ENCODE peak calls at places on chromosome 18, in seven cellular contexts. S is GM06990; W is RKO; R is effector memory CD8-positive, alpha-beta T cell; G is neural progenitor cell; Y is HuH-7.5; F is ureter. Z is an unnamed sample.

GRCh38 chr18:32167980-32168379 is 21.9 kb upstream of the MEP1B start:
- DNase-seq in W (no peak), Y (no peak), F (no peak), S (no peak), R (no peak), G (no peak), Z (no peak)

GRCh38 chr18:70004698-70005097 is 57.0 kb upstream of the CD226 start:
- DNase-seq in Y (no peak), G (no peak), R (no peak), W (no peak), S (no peak), F (no peak), Z (no peak)

GRCh38 chr18:62452280-62452824 is 70.5 kb upstream of the ZCCHC2 start:
- DNase-seq in R (no peak), F (no peak), G (no peak), Y (peak; percentile 33), W (no peak), S (no peak), Z (peak; percentile 21)

GRCh38 chr18:77039196-77040140 is 93.1 kb downstream of the MBP start:
- DNase-seq in Y (no peak), F (peak; percentile 34), W (peak; percentile 72), G (no peak), S (no peak), R (no peak), Z (no peak)

GRCh38 chr18:68623342-68623741 is 91.6 kb downstream of the TMX3 start:
- DNase-seq in F (peak; percentile 56), G (peak; percentile 79), Y (peak; percentile 4), R (peak; percentile 11), W (peak; percentile 66), S (no peak), Z (peak; percentile 27)

GRCh38 chr18:12837747-12838146 is 46.3 kb downstream of the PTPN2 start:
- DNase-seq in W (no peak), R (no peak), S (no peak), Y (no peak), G (no peak), F (no peak), Z (no peak)

GRCh38 chr18:48902023-48902855 is 48.5 kb downstream of the SMAD7 start:
- DNase-seq in G (no peak), Y (peak; percentile 79), W (no peak), F (peak; percentile 95), R (no peak), S (no peak), Z (no peak)

GRCh38 chr18:28204154-28204553 is 27.2 kb upstream of the CDH2 start:
- DNase-seq in Y (no peak), W (no peak), G (no peak), R (no peak), S (no peak), F (no peak), Z (no peak)

GRCh38 chr18:9726175-9726574 is 18.1 kb downstream of the RAB31 start:
- DNase-seq in F (no peak), G (no peak), S (no peak), W (no peak), Y (no peak), R (no peak), Z (no peak)

GRCh38 chr18:29145993-29146539 is 969.1 kb upstream of the CDH2 start:
- DNase-seq in Y (no peak), R (no peak), F (no peak), W (no peak), G (no peak), S (no peak), Z (no peak)

GRCh38 chr18:49155410-49155809 is 204.6 kb upstream of the SMAD7 start:
- DNase-seq in Y (no peak), G (no peak), S (no peak), W (no peak), F (no peak), R (no peak), Z (no peak)

GRCh38 chr18:39487932-39488331 is 1922.3 kb upstream of the CELF4 start:
- DNase-seq in S (no peak), F (no peak), Y (no peak), G (no peak), W (no peak), R (no peak), Z (no peak)

GRCh38 chr18:77711096-77711495 is 461.4 kb downstream of the GALR1 start:
- DNase-seq in R (no peak), W (peak; percentile 39), F (no peak), Y (no peak), G (peak; percentile 18), S (no peak), Z (no peak)

GRCh38 chr18:11667578-11667977 is 21.5 kb upstream of the GNAL start:
- DNase-seq in S (no peak), G (no peak), R (no peak), W (no peak), F (no peak), Y (no peak), Z (no peak)

GRCh38 chr18:7065736-7066135 is 51.9 kb downstream of the LAMA1 start:
- DNase-seq in S (no peak), R (no peak), G (no peak), W (no peak), Y (no peak), F (no peak), Z (no peak)

GRCh38 chr18:76997951-76998808 is 134.4 kb downstream of the MBP start:
- DNase-seq in S (no peak), G (no peak), Y (no peak), W (no peak), F (no peak), R (no peak), Z (no peak)

GRCh38 chr18:8045890-8046289 is 478.8 kb downstream of the PTPRM start:
- DNase-seq in W (no peak), Y (no peak), S (no peak), F (no peak), G (no peak), R (no peak), Z (no peak)

GRCh38 chr18:66346833-66347595 is 256.9 kb downstream of the CDH19 start:
- DNase-seq in W (no peak), F (no peak), G (no peak), R (no peak), S (no peak), Y (no peak), Z (no peak)

GRCh38 chr18:7592305-7593071 is 25.4 kb downstream of the PTPRM start:
- DNase-seq in Y (no peak), W (no peak), S (no peak), G (peak; percentile 53), F (no peak), R (no peak), Z (no peak)

GRCh38 chr18:68472701-68473295 is 242.1 kb downstream of the TMX3 start:
- DNase-seq in Y (no peak), S (no peak), F (no peak), R (no peak), W (no peak), G (no peak), Z (no peak)

Z was measured in activated CD4-positive, alpha-beta memory T cell treated with anti-CD3 and anti-CD28 coated beads, Interleukin-2, amount 10 ng/mL, durations not matched to agents 7 days and 5 days.